ENCODE peak calls at places on chromosomes 5 and 9, in seven cellular contexts. S is uterus, J is ovary, K is prostate gland, L is Peyer's patch, Y is tibial nerve, C is breast epithelium. D is an unnamed sample.

GRCh38 chr9:130177898-130178805 is 5.9 kb downstream of the NCS1 start:
- DNase-seq in S (no peak), J (no peak), K (no peak), L (no peak), Y (no peak), C (no peak), D (no peak)

GRCh38 chr9:22142681-22143080 is 133.6 kb upstream of the CDKN2B start:
- DNase-seq in S (no peak), J (no peak), K (no peak), L (no peak), Y (no peak), C (no peak), D (no peak)

GRCh38 chr9:133682961-133683493 is 46.9 kb downstream of the DBH start:
- DNase-seq in S (no peak), J (no peak), K (no peak), L (no peak), Y (no peak), C (no peak), D (no peak)

GRCh38 chr9:136326061-136326776 is 1.1 kb upstream of the GPSM1 start:
- DNase-seq in S (no peak), J (peak; percentile 76), K (no peak), L (no peak), Y (no peak), C (no peak), D (no peak)

GRCh38 chr9:115939065-115939765 is 214.4 kb upstream of the PAPPA start:
- DNase-seq in S (no peak), J (no peak), K (no peak), L (no peak), Y (no peak), C (no peak), D (no peak)

GRCh38 chr9:93588641-93589609 is 12.5 kb downstream of the PHF2 start:
- DNase-seq in S (no peak), J (no peak), K (no peak), L (no peak), Y (no peak), C (no peak), D (no peak)

GRCh38 chr5:67510204-67510603 is 313.6 kb upstream of the CD180 start:
- DNase-seq in S (no peak), J (no peak), K (no peak), L (no peak), Y (no peak), C (no peak), D (no peak)

GRCh38 chr5:61184708-61185107 is 22.4 kb upstream of the SMIM15 start:
- DNase-seq in S (no peak), J (no peak), K (no peak), L (no peak), Y (no peak), C (no peak), D (no peak)

GRCh38 chr5:170632985-170633234 is 129.1 kb downstream of the KCNIP1 start:
- DNase-seq in S (peak; percentile 77), J (peak; percentile 74), K (peak; percentile 21), L (peak; percentile 62), Y (peak; percentile 38), C (peak; percentile 38), D (peak; percentile 54)

GRCh38 chr5:66122379-66123034 is 21.6 kb upstream of the SREK1 start:
- DNase-seq in S (no peak), J (no peak), K (no peak), L (no peak), Y (no peak), C (no peak), D (no peak)

GRCh38 chr9:133991211-133991921 is 758 bp downstream of the VAV2 start:
- DNase-seq in S (no peak), J (no peak), K (no peak), L (peak; percentile 74), Y (no peak), C (no peak), D (peak; percentile 58)

GRCh38 chr9:116899337-116900006 is 212.4 kb downstream of the TRIM32 start:
- DNase-seq in S (no peak), J (no peak), K (no peak), L (no peak), Y (no peak), C (no peak), D (no peak)

GRCh38 chr9:115524467-115525059 is 406.6 kb upstream of the TNC start:
- DNase-seq in S (peak; percentile 20), J (no peak), K (peak; percentile 36), L (no peak), Y (peak; percentile 60), C (no peak), D (no peak)

GRCh38 chr5:155512302-155512701 is 498.7 kb downstream of the KIF4B start:
- DNase-seq in S (no peak), J (no peak), K (no peak), L (no peak), Y (no peak), C (no peak), D (no peak)

GRCh38 chr5:127228540-127229184 is 61.9 kb upstream of the MEGF10 start:
- DNase-seq in S (peak; percentile 15), J (no peak), K (no peak), L (no peak), Y (no peak), C (no peak), D (no peak)

GRCh38 chr5:179258922-179259730 is 86.1 kb downstream of the ADAMTS2 start:
- DNase-seq in S (peak; percentile 42), J (peak; percentile 30), K (no peak), L (peak; percentile 39), Y (no peak), C (no peak), D (peak; percentile 51)

GRCh38 chr5:73693573-73694061 is 67.6 kb downstream of the ARHGEF28 start:
- DNase-seq in S (no peak), J (peak; percentile 82), K (no peak), L (no peak), Y (no peak), C (no peak), D (no peak)

GRCh38 chr5:38469707-38470267 is 86.7 kb downstream of the LIFR start:
- DNase-seq in S (no peak), J (no peak), K (no peak), L (no peak), Y (no peak), C (no peak), D (no peak)

GRCh38 chr9:4424891-4425290 is 65.4 kb upstream of the SLC1A1 start:
- DNase-seq in S (no peak), J (no peak), K (no peak), L (no peak), Y (no peak), C (no peak), D (no peak)

GRCh38 chr9:114507726-114508125 is 2.5 kb upstream of the WHRN start:
- DNase-seq in S (no peak), J (no peak), K (no peak), L (no peak), Y (no peak), C (no peak), D (no peak)

GRCh38 chr9:114504341-114505186 is 709 bp downstream of the WHRN start:
- DNase-seq in S (peak; percentile 52), J (peak; percentile 54), K (peak; percentile 63), L (peak; percentile 78), Y (peak; percentile 5), C (peak; percentile 48), D (peak; percentile 48)

GRCh38 chr9:114503522-114504340 is 1.5 kb downstream of the WHRN start:
- DNase-seq in S (no peak), J (no peak), K (no peak), L (no peak), Y (peak; percentile 8), C (no peak), D (no peak)

GRCh38 chr9:114506082-114506390 is 763 bp upstream of the WHRN start:
- DNase-seq in S (no peak), J (no peak), K (no peak), L (no peak), Y (no peak), C (no peak), D (no peak)

GRCh38 chr9:114505187-114506081 is at the start of gene WHRN:
- DNase-seq in S (peak; percentile 94), J (peak; percentile 95), K (peak; percentile 95), L (peak; percentile 96), Y (peak; percentile 84), C (peak; percentile 92), D (peak; percentile 96)
- TF ChIP-seq POLR2A in S (peak; percentile 25), J (peak; percentile 73), K (peak; percentile 87), L (peak; percentile 86), Y (peak; percentile 30), C (no peak), D (peak; percentile 70)

DNA sequence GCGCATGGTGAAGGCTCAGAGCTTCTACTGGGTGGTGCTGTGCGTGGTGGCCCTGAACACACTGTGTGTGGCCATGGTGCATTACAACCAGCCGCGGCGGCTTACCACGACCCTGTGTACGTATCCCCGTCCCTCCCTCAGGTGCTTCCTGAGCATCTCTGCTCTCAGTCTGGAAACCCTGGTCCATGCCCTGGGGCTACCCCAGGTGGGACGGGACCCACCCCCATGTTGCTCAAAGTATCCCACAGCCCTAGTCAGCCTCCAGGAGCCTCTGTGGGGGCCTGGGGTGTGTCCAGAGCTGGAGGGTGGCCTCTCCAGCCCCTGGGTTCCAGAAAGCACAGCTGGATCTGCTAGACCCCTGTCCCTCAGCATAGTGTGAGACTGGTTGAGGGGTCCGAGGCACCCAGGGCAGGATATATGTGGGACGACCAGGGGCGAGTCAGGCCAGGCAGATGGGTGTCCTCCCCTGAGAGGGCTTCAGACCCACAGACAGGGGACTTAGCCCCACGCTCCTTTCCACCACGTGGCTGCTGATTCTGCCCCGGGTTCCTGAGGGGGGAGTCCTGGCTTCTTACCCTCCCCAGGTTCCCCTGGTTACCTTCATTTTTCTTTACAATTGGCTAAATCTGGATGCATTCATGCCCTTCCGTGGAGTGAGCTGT is 94.0 kb downstream of the CACNA1B start:
- DNase-seq in S (peak; percentile 1), J (no peak), K (no peak), L (peak; percentile 39), Y (no peak), C (no peak), D (peak; percentile 36)
- H3K9me3 ChIP-seq in S (no peaks in the 10 kb centered on the region), J (no peaks in the 10 kb centered on the region), K (no peaks in the 10 kb centered on the region), L (no peaks in the 10 kb centered on the region), Y (no peaks in the 10 kb centered on the region), C (no peaks in the 10 kb centered on the region), D (no peaks in the 10 kb centered on the region)

GRCh38 chr5:16296946-16297345 is 117.4 kb upstream of the MARCHF11 start:
- DNase-seq in S (no peak), J (no peak), K (no peak), L (no peak), Y (no peak), C (no peak), D (no peak)

GRCh38 chr5:16291474-16291873 is 111.9 kb upstream of the MARCHF11 start:
- DNase-seq in S (no peak), J (no peak), K (no peak), L (no peak), Y (no peak), C (no peak), D (no peak)

GRCh38 chr5:16291894-16292293 is 112.3 kb upstream of the MARCHF11 start:
- DNase-seq in S (no peak), J (no peak), K (no peak), L (no peak), Y (no peak), C (no peak), D (no peak)
- TF ChIP-seq CTCF in S (no peak), J (no peak), K (no peak), L (no peak), Y (no peak), C (no peak), D (no peak)

DNA sequence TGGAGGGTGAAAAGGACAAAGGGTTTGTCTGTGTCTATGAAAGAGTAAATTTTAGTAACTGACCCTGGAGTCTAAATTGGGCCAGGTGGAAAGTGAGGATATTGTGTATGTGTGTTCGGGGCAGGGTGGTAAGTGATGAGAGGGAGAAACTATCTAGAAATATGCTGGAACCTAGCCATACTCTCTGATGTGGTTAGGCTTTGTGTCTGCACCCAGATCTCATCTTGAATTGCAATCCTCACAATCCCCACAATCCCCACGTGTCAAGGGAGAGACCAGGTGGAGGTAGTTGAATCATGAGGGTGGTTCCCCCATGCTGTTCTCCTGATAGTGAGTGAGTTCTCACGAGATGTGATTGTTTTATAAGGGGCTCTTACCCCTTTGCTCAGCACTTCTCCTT is 60.6 kb downstream of the COMMD10 start:
- DNase-seq in S (no peak), J (no peak), K (no peak), L (no peak), Y (no peak), C (no peak), D (no peak)
- TF ChIP-seq POLR2A in S (no peak), J (no peak), K (no peak), L (no peak), Y (no peak), C (no peak), D (no peak)

D was measured in right lobe of liver.